ENCODE peak calls at places on chromosomes 7 and 10, in five cellular contexts. One of them, this sample, is unnamed.

GRCh38 chr10:126561499-126562208 is 108.8 kb downstream of the C10orf90 start:
- DNase-seq in DND-41: no peak
- DNase-seq in foreskin fibroblast: peak
- DNase-seq in choroid plexus epithelial cell: peak
- DNase-seq in effector memory CD8-positive, alpha-beta T cell: no peak
- DNase-seq in this sample: no peak

GRCh38 chr10:64039208-64039607 is 518.0 kb downstream of the REEP3 start:
- DNase-seq in effector memory CD8-positive, alpha-beta T cell: no peak
- DNase-seq in foreskin fibroblast: no peak
- DNase-seq in choroid plexus epithelial cell: no peak
- DNase-seq in DND-41: no peak
- DNase-seq in this sample: no peak

GRCh38 chr10:33008499-33009243 is 50.6 kb upstream of the ITGB1 start:
- DNase-seq in effector memory CD8-positive, alpha-beta T cell: peak
- DNase-seq in foreskin fibroblast: peak
- DNase-seq in DND-41: peak
- DNase-seq in choroid plexus epithelial cell: peak
- DNase-seq in this sample: no peak

GRCh38 chr10:120732643-120733313 is 118.4 kb upstream of the WDR11 start:
- DNase-seq in DND-41: no peak
- DNase-seq in foreskin fibroblast: no peak
- DNase-seq in choroid plexus epithelial cell: no peak
- DNase-seq in effector memory CD8-positive, alpha-beta T cell: no peak
- DNase-seq in this sample: no peak

GRCh38 chr10:3225589-3225988 is 53.0 kb upstream of the PITRM1 start:
- DNase-seq in foreskin fibroblast: peak
- DNase-seq in choroid plexus epithelial cell: peak
- DNase-seq in DND-41: no peak
- DNase-seq in effector memory CD8-positive, alpha-beta T cell: no peak
- DNase-seq in this sample: no peak

GRCh38 chr7:134298902-134299683 is 17.6 kb downstream of the SLC35B4 start:
- DNase-seq in foreskin fibroblast: peak
- DNase-seq in choroid plexus epithelial cell: peak
- DNase-seq in effector memory CD8-positive, alpha-beta T cell: no peak
- DNase-seq in DND-41: no peak
- DNase-seq in this sample: no peak

GRCh38 chr7:4681218-4681851 is 760 bp upstream of the FOXK1 start:
- DNase-seq in foreskin fibroblast: no peak
- DNase-seq in choroid plexus epithelial cell: no peak
- DNase-seq in DND-41: no peak
- DNase-seq in effector memory CD8-positive, alpha-beta T cell: no peak
- DNase-seq in this sample: no peak

GRCh38 chr10:17029581-17030271 is 99.9 kb downstream of the CUBN start:
- DNase-seq in choroid plexus epithelial cell: peak
- DNase-seq in foreskin fibroblast: peak
- DNase-seq in effector memory CD8-positive, alpha-beta T cell: peak
- DNase-seq in DND-41: peak
- DNase-seq in this sample: peak

GRCh38 chr7:135204271-135204872 is 7.0 kb downstream of the WDR91 start:
- DNase-seq in effector memory CD8-positive, alpha-beta T cell: no peak
- DNase-seq in DND-41: no peak
- DNase-seq in foreskin fibroblast: peak
- DNase-seq in choroid plexus epithelial cell: peak
- DNase-seq in this sample: no peak

GRCh38 chr10:62056660-62057059 is 155.2 kb downstream of the ARID5B start:
- DNase-seq in effector memory CD8-positive, alpha-beta T cell: no peak
- DNase-seq in DND-41: no peak
- DNase-seq in foreskin fibroblast: no peak
- DNase-seq in choroid plexus epithelial cell: no peak
- DNase-seq in this sample: no peak

GRCh38 chr7:36191292-36191920 is 38.4 kb downstream of the EEPD1 start:
- DNase-seq in DND-41: no peak
- DNase-seq in foreskin fibroblast: peak
- DNase-seq in effector memory CD8-positive, alpha-beta T cell: no peak
- DNase-seq in choroid plexus epithelial cell: no peak
- DNase-seq in this sample: no peak

GRCh38 chr7:37977243-37977642 is 56.8 kb downstream of the EPDR1 start:
- DNase-seq in effector memory CD8-positive, alpha-beta T cell: no peak
- DNase-seq in DND-41: no peak
- DNase-seq in foreskin fibroblast: peak
- DNase-seq in choroid plexus epithelial cell: no peak
- DNase-seq in this sample: no peak

GRCh38 chr10:118565301-118566075 is 30.0 kb downstream of the PRLHR start:
- DNase-seq in DND-41: no peak
- DNase-seq in foreskin fibroblast: no peak
- DNase-seq in choroid plexus epithelial cell: no peak
- DNase-seq in effector memory CD8-positive, alpha-beta T cell: no peak
- DNase-seq in this sample: no peak

GRCh38 chr7:83976302-83976701 is 218.3 kb downstream of the SEMA3A start:
- DNase-seq in DND-41: no peak
- DNase-seq in foreskin fibroblast: peak
- DNase-seq in effector memory CD8-positive, alpha-beta T cell: no peak
- DNase-seq in choroid plexus epithelial cell: peak
- DNase-seq in this sample: peak

GRCh38 chr10:67140641-67141040 is 214.8 kb downstream of the LRRTM3 start:
- DNase-seq in DND-41: no peak
- DNase-seq in choroid plexus epithelial cell: no peak
- DNase-seq in foreskin fibroblast: no peak
- DNase-seq in effector memory CD8-positive, alpha-beta T cell: no peak
- DNase-seq in this sample: no peak

GRCh38 chr10:27709304-27709703 is 36.3 kb downstream of the MKX start:
- DNase-seq in effector memory CD8-positive, alpha-beta T cell: no peak
- DNase-seq in foreskin fibroblast: no peak
- DNase-seq in choroid plexus epithelial cell: no peak
- DNase-seq in DND-41: no peak
- DNase-seq in this sample: no peak

This sample was measured in glomerular endothelial cell.